ENCODE peak calls at places on chromosomes 4 and X, in seven cellular contexts. H is COLO829; T is stimulated activated naive B cell treated with anti-CD40 and anti-IgM and Interleukin-4, amounts not matched to agents 10 μg/mL and 1 μg/mL and 100 μg/mL, for 72 hours; W is sigmoid colon; B is activated T-helper 1 cell treated with anti-CD3 and anti-CD28 coated beads, Interleukin-2, amount 50 U/mL, for 16 hours; X is NCI-H2171; G is CD4-positive, alpha-beta T cell. K is an unnamed sample.

GRCh38 chr4:78627046-78627965 is 75.7 kb downstream of the ANXA3 start:
- DNase-seq in H (no peak), T (no peak), W (no peak), B (no peak), X (no peak), G (no peak), K (no peak)

GRCh38 chr4:139022835-139023234 is 7.3 kb downstream of the NOCT start:
- DNase-seq in H (no peak), T (no peak), W (no peak), B (no peak), X (no peak), G (no peak), K (no peak)

GRCh38 chrX:8783100-8784098 is 17.8 kb downstream of the FAM9A start:
- DNase-seq in H (peak; percentile 4), T (peak; percentile 15), W (no peak), B (no peak), X (no peak), G (peak; percentile 9), K (no peak)

GRCh38 chrX:145844886-145845285 is 27.3 kb downstream of the SLITRK2 start:
- DNase-seq in H (no peak), T (no peak), W (no peak), B (no peak), X (no peak), G (no peak), K (no peak)

GRCh38 chrX:43676960-43677582 is 21.0 kb downstream of the MAOA start:
- DNase-seq in H (peak; percentile 12), T (no peak), W (no peak), B (no peak), X (no peak), G (no peak), K (no peak)

GRCh38 chr4:6720202-6720699 is 4.3 kb downstream of the BLOC1S4 start:
- DNase-seq in H (peak; percentile 86), T (peak; percentile 56), W (peak; percentile 88), B (peak; percentile 73), X (peak; percentile 37), G (peak; percentile 75), K (peak; percentile 89)

GRCh38 chr4:104163820-104164219 is 330.9 kb downstream of the CXXC4 start:
- DNase-seq in H (peak; percentile 66), T (no peak), W (no peak), B (no peak), X (no peak), G (no peak), K (no peak)

GRCh38 chrX:21509912-21510311 is 135.7 kb downstream of the CNKSR2 start:
- DNase-seq in H (peak; percentile 35), T (no peak), W (no peak), B (no peak), X (no peak), G (no peak), K (no peak)

GRCh38 chrX:39815621-39816020 is 282.1 kb downstream of the BCOR start:
- DNase-seq in H (no peak), T (peak; percentile 54), W (no peak), B (no peak), X (no peak), G (no peak), K (no peak)

GRCh38 chrX:11364835-11365234 is 71.6 kb downstream of the AMELX start:
- DNase-seq in H (no peak), T (no peak), W (no peak), B (no peak), X (no peak), G (no peak), K (no peak)